ENCODE peak calls at places on chromosome 7, in eight cellular contexts. A is astrocyte of the spinal cord, W is breast epithelium, Z is fibroblast of lung, T is A549, Q is sigmoid colon, R is left ventricle myocardium inferior, J is cardiac muscle cell. U is an unnamed sample.

GRCh38 chr7:32774411-32774970 is 117.1 kb downstream of the KBTBD2 start:
- DNase-seq in A (no peak), W (no peak), Z (no peak), T (no peak), Q (no peak), R (no peak), J (no peak), U (no peak)

GRCh38 chr7:25482631-25483030 is 254.3 kb upstream of the NPVF start:
- DNase-seq in A (no peak), W (no peak), Z (no peak), T (no peak), Q (no peak), R (no peak), J (no peak), U (no peak)

GRCh38 chr7:35714407-35714806 is 19.5 kb upstream of the HERPUD2 start:
- DNase-seq in A (no peak), W (no peak), Z (no peak), T (no peak), Q (no peak), R (no peak), J (no peak), U (no peak)

GRCh38 chr7:69982197-69982596 is 383.9 kb downstream of the AUTS2 start:
- DNase-seq in A (peak), W (no peak), Z (no peak), T (no peak), Q (no peak), R (no peak), J (peak), U (no peak)

GRCh38 chr7:143379607-143380263 is 1.4 kb upstream of the ZYX start:
- DNase-seq in A (no peak), W (no peak), Z (no peak), T (no peak), Q (no peak), R (no peak), J (no peak), U (no peak)

GRCh38 chr7:80324032-80324431 is 187.8 kb downstream of the GNAT3 start:
- DNase-seq in A (peak), W (peak), Z (peak), T (no peak), Q (no peak), R (no peak), J (peak), U (no peak)

GRCh38 chr7:142030294-142030693 is 34.6 kb downstream of the MGAM start:
- DNase-seq in A (no peak), W (no peak), Z (no peak), T (no peak), Q (no peak), R (no peak), J (no peak), U (no peak)

GRCh38 chr7:140260338-140260737 is 83.6 kb upstream of the KDM7A start:
- DNase-seq in A (no peak), W (no peak), Z (no peak), T (no peak), Q (no peak), R (no peak), J (no peak), U (no peak)

GRCh38 chr7:47739901-47740300 is 158.0 kb upstream of the TNS3 start:
- DNase-seq in A (no peak), W (no peak), Z (peak), T (no peak), Q (no peak), R (no peak), J (no peak), U (no peak)

GRCh38 chr7:18163091-18163490 is 135.4 kb upstream of the PRPS1L1 start:
- DNase-seq in A (no peak), W (no peak), Z (no peak), T (no peak), Q (no peak), R (no peak), J (peak), U (no peak)

GRCh38 chr7:22387583-22387982 is 30.6 kb upstream of the RAPGEF5 start:
- DNase-seq in A (peak), W (no peak), Z (peak), T (no peak), Q (no peak), R (peak), J (peak), U (no peak)

GRCh38 chr7:115004121-115004520 is 82.2 kb downstream of the MDFIC start:
- DNase-seq in A (no peak), W (no peak), Z (no peak), T (no peak), Q (no peak), R (no peak), J (no peak), U (no peak)

GRCh38 chr7:137642467-137642866 is 204.3 kb downstream of the DGKI start:
- DNase-seq in A (peak), W (no peak), Z (peak), T (no peak), Q (no peak), R (no peak), J (no peak), U (no peak)

GRCh38 chr7:90384433-90384832 is 18.8 kb upstream of the CLDN12 start:
- DNase-seq in A (peak), W (no peak), Z (no peak), T (no peak), Q (no peak), R (no peak), J (no peak), U (no peak)

GRCh38 chr7:157543791-157544190 is 207.0 kb downstream of the DNAJB6 start:
- DNase-seq in A (no peak), W (no peak), Z (no peak), T (no peak), Q (no peak), R (no peak), J (no peak), U (no peak)

GRCh38 chr7:113812881-113813280 is 105.9 kb downstream of the PPP1R3A start:
- DNase-seq in A (peak), W (no peak), Z (no peak), T (no peak), Q (no peak), R (no peak), J (no peak), U (no peak)

GRCh38 chr7:28104811-28105210 is 75.8 kb downstream of the JAZF1 start:
- DNase-seq in A (no peak), W (no peak), Z (no peak), T (no peak), Q (no peak), R (no peak), J (no peak), U (no peak)

GRCh38 chr7:127678330-127678729 is 26.3 kb downstream of the SND1 start:
- DNase-seq in A (peak), W (no peak), Z (no peak), T (no peak), Q (no peak), R (no peak), J (no peak), U (no peak)

GRCh38 chr7:45923290-45923689 is 2.2 kb upstream of the IGFBP3 start:
- DNase-seq in A (peak), W (no peak), Z (peak), T (no peak), Q (peak), R (peak), J (peak), U (peak)

GRCh38 chr7:45147858-45148652 is 9.5 kb upstream of the RAMP3 start:
- DNase-seq in A (no peak), W (no peak), Z (no peak), T (no peak), Q (peak), R (no peak), J (peak), U (no peak)

GRCh38 chr7:81882086-81882485 is 112.2 kb upstream of the HGF start:
- DNase-seq in A (peak), W (no peak), Z (no peak), T (no peak), Q (no peak), R (no peak), J (peak), U (no peak)

GRCh38 chr7:142571581-142571980 is 177.7 kb upstream of the PRSS1 start:
- DNase-seq in A (peak), W (no peak), Z (peak), T (no peak), Q (no peak), R (no peak), J (no peak), U (no peak)

GRCh38 chr7:64574481-64575159 is 11.7 kb upstream of the ZNF680 start:
- DNase-seq in A (peak), W (peak), Z (peak), T (no peak), Q (no peak), R (peak), J (peak), U (no peak)

GRCh38 chr7:12839508-12840153 is 152.2 kb downstream of the ARL4A start:
- DNase-seq in A (no peak), W (no peak), Z (no peak), T (no peak), Q (no peak), R (no peak), J (no peak), U (no peak)

GRCh38 chr7:6536899-6537298 is 14.4 kb downstream of the GRID2IP start:
- DNase-seq in A (no peak), W (no peak), Z (no peak), T (no peak), Q (no peak), R (no peak), J (peak), U (no peak)

GRCh38 chr7:102230593-102230992 is 56.1 kb upstream of the SH2B2 start:
- DNase-seq in A (no peak), W (no peak), Z (peak), T (no peak), Q (no peak), R (no peak), J (peak), U (no peak)

GRCh38 chr7:73918926-73919693 is 58.2 kb downstream of the TMEM270 start:
- DNase-seq in A (no peak), W (no peak), Z (no peak), T (no peak), Q (peak), R (no peak), J (no peak), U (no peak)

GRCh38 chr7:76302299-76303056 is at the start of gene HSPB1:
- DNase-seq in A (peak), W (peak), Z (peak), T (peak), Q (peak), R (peak), J (peak), U (peak)

GRCh38 chr7:32518534-32519140 is 23.3 kb downstream of the AVL9 start:
- DNase-seq in A (peak), W (no peak), Z (peak), T (no peak), Q (no peak), R (no peak), J (peak), U (no peak)

GRCh38 chr7:19060870-19061269 is 56.6 kb downstream of the TWIST1 start:
- DNase-seq in A (peak), W (no peak), Z (peak), T (no peak), Q (no peak), R (no peak), J (peak), U (no peak)

GRCh38 chr7:76037310-76037709 is 10.5 kb downstream of the STYXL1 start:
- DNase-seq in A (peak), W (no peak), Z (peak), T (no peak), Q (peak), R (no peak), J (peak), U (no peak)

GRCh38 chr7:42099837-42100508 is 137.0 kb downstream of the GLI3 start:
- DNase-seq in A (no peak), W (no peak), Z (peak), T (no peak), Q (no peak), R (no peak), J (no peak), U (no peak)

GRCh38 chr7:68224041-68224534 is 1227.5 kb downstream of the TYW1 start:
- DNase-seq in A (no peak), W (peak), Z (no peak), T (no peak), Q (no peak), R (no peak), J (no peak), U (no peak)

GRCh38 chr7:85471740-85472139 is 284.9 kb upstream of the SEMA3D start:
- DNase-seq in A (peak), W (no peak), Z (peak), T (no peak), Q (no peak), R (no peak), J (peak), U (no peak)

GRCh38 chr7:106485031-106485551 is 175.9 kb downstream of the CCDC71L start:
- DNase-seq in A (peak), W (no peak), Z (peak), T (no peak), Q (no peak), R (no peak), J (peak), U (no peak)

GRCh38 chr7:44980393-44981034 is 1.7 kb upstream of the MYO1G start:
- DNase-seq in A (peak), W (no peak), Z (peak), T (no peak), Q (no peak), R (no peak), J (peak), U (no peak)

GRCh38 chr7:41994046-41994745 is 242.8 kb downstream of the GLI3 start:
- DNase-seq in A (no peak), W (no peak), Z (no peak), T (no peak), Q (no peak), R (no peak), J (peak), U (no peak)

GRCh38 chr7:129376778-129377700 is 57.2 kb upstream of the STRIP2 start:
- DNase-seq in A (peak), W (no peak), Z (peak), T (no peak), Q (no peak), R (no peak), J (peak), U (no peak)
- TF ChIP-seq CTCF in A (no peak), W (no peak), Z (no peak), T (peak), Q (no peak), R (no peak), J (no peak), U (no peak)

GRCh38 chr7:112665709-112666108 is 124.5 kb downstream of the TMEM168 start:
- DNase-seq in A (peak), W (no peak), Z (peak), T (no peak), Q (no peak), R (no peak), J (peak), U (no peak)
- TF ChIP-seq CTCF in A (peak), W (no peak), Z (peak), T (no peak), Q (no peak), R (peak), J (peak), U (no peak)

GRCh38 chr7:99313204-99313573 is 12.5 kb upstream of the ARPC1A start:
- DNase-seq in A (no peak), W (no peak), Z (no peak), T (no peak), Q (no peak), R (no peak), J (no peak), U (no peak)
- TF ChIP-seq CTCF in A (no peak), W (no peak), Z (no peak), T (no peak), Q (no peak), R (peak), J (no peak), U (no peak)

DNA sequence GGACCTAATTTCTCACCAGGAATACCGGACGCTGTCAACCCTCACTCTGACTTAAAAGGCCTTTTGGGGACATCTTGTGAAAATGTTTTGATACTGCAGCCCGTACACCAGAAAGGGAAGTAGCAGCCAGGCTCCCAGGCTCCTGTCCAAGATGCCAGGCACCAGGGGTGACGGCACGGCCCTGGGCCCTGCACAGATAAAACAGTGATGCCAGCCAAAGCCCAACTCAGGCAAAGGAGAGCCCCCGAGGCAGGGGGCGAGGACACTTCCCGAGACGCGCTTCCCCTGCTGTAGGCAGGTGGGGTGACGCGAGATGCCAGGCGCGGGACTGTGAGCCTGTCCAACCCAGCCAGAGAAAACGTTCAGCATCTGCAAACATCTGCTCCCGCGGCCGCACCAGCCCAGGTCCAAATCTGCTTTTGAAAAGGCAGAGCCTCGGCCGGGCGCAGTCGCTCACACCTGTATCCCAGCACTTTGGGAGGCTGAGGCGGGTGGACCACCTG is 15.7 kb downstream of the ZFAND2A start:
- DNase-seq in A (peak), W (no peak), Z (peak), T (no peak), Q (peak), R (peak), J (peak), U (peak)
- TF ChIP-seq CTCF in A (peak), W (peak), Z (peak), T (no peak), Q (no peak), R (peak), J (no peak), U (no peak)

GRCh38 chr7:50595538-50596102 is 30.4 kb upstream of the DDC start:
- DNase-seq in A (peak), W (no peak), Z (peak), T (no peak), Q (no peak), R (no peak), J (peak), U (no peak)
- TF ChIP-seq CTCF in A (peak), W (peak), Z (peak), T (peak), Q (no peak), R (peak), J (peak), U (peak)

GRCh38 chr7:57354195-57354594 is 95.8 kb upstream of the ZNF716 start:
- DNase-seq in A (no peak), W (no peak), Z (no peak), T (no peak), Q (no peak), R (no peak), J (no peak), U (no peak)

DNA sequence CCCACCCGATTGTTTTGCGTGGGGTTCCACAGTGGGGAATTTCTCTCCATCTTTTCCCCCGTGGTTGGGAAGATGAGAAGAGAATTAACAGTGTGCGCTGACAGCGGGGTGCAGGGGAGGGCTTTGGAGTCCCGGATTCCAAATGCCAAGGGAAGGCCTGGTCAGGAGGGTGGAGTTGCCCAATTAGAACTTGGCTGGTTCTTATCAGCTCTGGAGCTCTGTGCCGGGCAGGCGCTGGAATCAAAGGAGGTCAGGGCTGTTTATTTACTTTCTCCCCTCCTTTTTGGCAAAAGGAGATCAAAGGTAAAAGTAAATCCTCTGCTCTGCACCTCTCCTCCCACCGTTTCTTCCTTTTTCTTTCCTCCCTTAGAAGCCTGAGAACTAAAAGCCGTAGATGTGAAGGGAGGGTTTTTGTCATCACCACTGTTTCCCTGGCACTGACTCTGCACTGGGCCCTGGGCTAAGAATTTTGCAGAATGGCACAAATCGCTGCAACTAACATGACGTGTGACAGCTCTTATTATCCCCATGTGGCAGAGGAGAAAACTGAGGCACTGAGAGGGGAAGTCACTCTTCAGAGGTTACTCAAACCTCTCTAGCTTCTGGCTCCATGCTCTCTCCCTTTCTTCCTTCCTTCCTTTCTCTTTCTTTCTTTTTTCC is 95.2 kb upstream of the ZNF716 start:
- DNase-seq in A (no peak), W (no peak), Z (no peak), T (no peak), Q (no peak), R (peak), J (no peak), U (no peak)
- TF ChIP-seq CTCF in A (no peak), W (no peak), Z (no peak), T (no peak), Q (no peak), R (no peak), J (no peak), U (no peak)

GRCh38 chr7:30977896-30978564 is 14.3 kb downstream of the GHRHR start:
- DNase-seq in A (no peak), W (no peak), Z (peak), T (peak), Q (peak), R (no peak), J (peak), U (peak)
- TF ChIP-seq CTCF in A (peak), W (peak), Z (peak), T (peak), Q (no peak), R (peak), J (peak), U (peak)

U was measured in upper lobe of left lung.